ENCODE peak calls at places on chromosomes 2 and 18, in five cellular contexts. S is adrenal gland; D is Peyer's patch; G is PC-3; Z is CD8-positive, alpha-beta T cell. P is an unnamed sample.

GRCh38 chr2:193482557-193482956 is 1287.8 kb upstream of the TMEFF2 start:
- DNase-seq in D (no peak), G (no peak), Z (no peak), S (no peak), P (no peak)

GRCh38 chr2:168705534-168706470 is 96.6 kb upstream of the NOSTRIN start:
- DNase-seq in D (no peak), S (no peak), Z (no peak), G (peak), P (no peak)

GRCh38 chr2:228065686-228066085 is 115.8 kb downstream of the SPHKAP start:
- DNase-seq in G (peak), Z (no peak), D (no peak), S (no peak), P (no peak)

GRCh38 chr2:149037851-149038250 is 648 bp upstream of the LYPD6B start:
- DNase-seq in S (no peak), G (peak), Z (no peak), D (no peak), P (no peak)

GRCh38 chr2:238704471-238705230 is 143.2 kb upstream of the TWIST2 start:
- DNase-seq in G (no peak), S (peak), D (no peak), Z (no peak), P (no peak)

GRCh38 chr2:106580241-106580640 is 93.1 kb downstream of the CD8B2 start:
- DNase-seq in G (no peak), S (no peak), D (no peak), Z (no peak), P (no peak)

GRCh38 chr2:122660786-122661634 is 905.6 kb downstream of the TSN start:
- DNase-seq in S (no peak), G (no peak), Z (no peak), D (no peak), P (no peak)

GRCh38 chr2:128388414-128389032 is 69.9 kb upstream of the HS6ST1 start:
- DNase-seq in S (no peak), G (peak), D (no peak), Z (no peak), P (no peak)

GRCh38 chr2:177241771-177242135 is 22.8 kb downstream of the NFE2L2 start:
- DNase-seq in G (no peak), Z (no peak), D (no peak), S (no peak), P (no peak)

GRCh38 chr18:28267878-28268625 is 91.1 kb upstream of the CDH2 start:
- DNase-seq in G (peak), S (no peak), Z (no peak), D (no peak), P (peak)

GRCh38 chr2:66962625-66963207 is 434.4 kb upstream of the ETAA1 start:
- DNase-seq in D (no peak), G (no peak), Z (no peak), S (peak), P (no peak)

GRCh38 chr2:204183608-204184007 is 247.0 kb downstream of the ICOS start:
- DNase-seq in S (no peak), D (no peak), Z (no peak), G (peak), P (no peak)

DNA sequence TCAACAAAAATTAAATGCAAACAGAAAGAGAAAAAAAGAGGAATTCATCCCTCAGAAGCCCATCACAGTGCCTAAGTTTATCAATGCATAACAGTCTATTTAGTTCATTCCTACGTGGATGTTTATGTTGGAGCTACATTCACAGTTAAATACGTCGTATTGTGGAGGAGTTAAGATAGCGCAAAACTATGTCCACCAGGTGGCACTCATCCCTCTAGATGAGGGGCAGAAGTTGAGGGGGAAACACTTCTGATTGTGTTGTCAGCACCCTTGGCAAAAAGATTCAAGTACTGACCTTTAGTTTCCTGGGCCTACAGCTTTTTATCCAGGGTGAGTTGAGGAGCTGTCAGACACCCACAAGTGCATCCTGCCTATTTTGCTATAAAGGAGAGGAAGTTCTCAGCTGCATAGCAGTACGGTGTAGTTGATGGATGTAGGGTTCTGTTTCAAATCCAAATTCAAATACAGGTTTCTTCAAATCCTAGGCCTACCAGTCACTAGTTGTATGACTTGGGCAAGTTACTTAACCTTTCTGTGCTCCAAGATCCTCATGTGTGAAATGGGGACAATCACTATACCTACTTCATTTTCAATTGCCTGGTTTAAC is 26.8 kb upstream of the MYO1B start:
- DNase-seq in G (peak), S (peak), D (peak), Z (peak), P (peak)
- TF ChIP-seq CTCF in G (peak), S (peak), D (peak), Z (peak), P (peak)

DNA sequence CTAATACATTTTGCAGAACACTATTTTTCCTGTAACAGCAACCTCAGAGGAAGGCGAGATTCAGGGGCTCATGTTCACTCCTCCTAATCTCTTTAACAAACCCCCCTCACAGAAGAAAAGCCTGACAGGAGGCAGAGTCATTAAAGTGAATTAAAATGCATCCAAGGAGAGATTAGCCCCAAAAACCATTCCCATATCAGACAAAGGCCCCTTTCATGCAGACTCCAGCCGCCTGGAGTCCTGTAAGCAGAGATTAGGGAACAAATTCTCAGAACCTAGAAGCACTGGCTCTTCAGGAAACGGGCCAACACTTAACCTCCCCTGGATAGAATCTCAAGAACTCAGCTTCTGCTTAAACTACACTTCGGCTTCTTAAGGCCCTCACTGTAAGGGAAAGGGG is 380.1 kb downstream of the TNS1 start:
- DNase-seq in G (no peak), D (no peak), S (no peak), Z (no peak), P (no peak)
- H3K27ac ChIP-seq in G (no peak), D (no peak), S (peak), Z (no peak), P (no peak)

DNA sequence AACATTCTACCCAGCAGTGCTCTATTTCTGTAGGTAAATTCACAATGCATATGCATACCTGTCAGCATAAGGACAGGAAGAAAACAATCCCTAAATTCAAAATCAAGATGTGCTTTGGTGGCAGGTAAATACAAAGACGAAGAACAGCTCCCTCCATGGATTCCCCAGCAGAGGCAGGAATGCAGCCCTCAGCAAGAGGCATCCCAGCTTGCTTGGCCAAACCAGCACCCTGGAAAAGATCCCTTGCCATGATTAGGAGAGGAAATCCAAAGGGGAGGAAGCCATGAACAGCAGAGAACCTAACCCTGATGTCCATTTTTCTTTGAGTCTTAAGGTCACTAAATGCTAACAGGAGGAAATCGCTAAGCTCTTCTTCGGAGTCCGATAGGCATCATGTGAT is 91.2 kb downstream of the KCTD1 start:
- DNase-seq in G (no peak), Z (no peak), D (no peak), S (no peak), P (no peak)
- TF ChIP-seq CTCF in G (no peak), Z (no peak), D (no peak), S (no peak), P (no peak)

GRCh38 chr2:216700088-216700567 is 4.8 kb upstream of the IGFBP5 start:
- DNase-seq in Z (no peak), G (no peak), S (no peak), D (no peak), P (no peak)
- H3K27ac ChIP-seq in Z (no peak), G (no peak), S (peak), D (no peak), P (no peak)

DNA sequence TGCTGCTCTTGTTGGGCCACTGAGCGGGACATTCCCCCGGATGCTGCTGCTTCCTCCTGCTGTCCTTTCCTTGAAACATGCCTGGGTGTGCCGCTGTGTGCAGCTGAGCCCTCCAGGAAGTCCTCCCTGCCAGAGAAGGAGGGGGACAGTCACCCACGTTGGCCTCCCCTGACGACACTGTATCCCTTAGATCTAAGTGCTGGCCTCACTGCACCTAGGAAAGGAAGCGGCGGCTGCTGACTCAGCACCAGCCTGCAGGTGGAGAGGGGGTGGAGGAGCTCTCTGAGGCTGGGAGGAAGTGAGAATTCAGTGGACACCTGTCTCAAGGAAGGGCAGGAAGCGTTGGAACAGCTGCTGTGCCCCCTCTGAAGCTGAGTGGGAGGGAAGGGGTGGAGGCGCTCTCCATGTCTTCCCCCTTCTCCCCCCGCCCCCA is 239.8 kb downstream of the HAUS1 start:
- DNase-seq in Z (no peak), S (peak), G (peak), D (peak), P (no peak)
- TF ChIP-seq CTCF in Z (no peak), S (no peak), G (no peak), D (no peak), P (no peak)

DNA sequence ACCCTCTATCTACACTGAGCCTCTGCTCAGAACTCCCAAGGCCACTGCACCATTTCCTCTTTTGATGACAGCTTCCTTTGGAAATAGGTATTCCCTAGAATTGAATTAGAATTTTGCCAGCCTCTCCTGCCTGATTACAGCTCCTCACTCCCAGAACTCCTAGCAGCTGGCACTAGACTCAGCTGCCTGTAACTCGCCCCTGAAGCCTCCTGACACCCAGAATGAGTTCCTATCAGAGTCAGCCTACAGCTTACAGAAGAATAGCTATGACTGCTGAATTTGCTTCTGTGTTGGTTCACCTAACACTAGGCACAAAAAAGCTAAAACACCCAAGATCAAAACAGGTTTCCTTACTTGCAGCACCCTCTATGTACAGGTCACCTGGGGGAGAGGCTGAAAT is 108.2 kb upstream of the PTPRM start:
- DNase-seq in D (no peak), G (no peak), Z (no peak), S (no peak), P (no peak)
- H3K27ac ChIP-seq in D (no peak), G (no peak), Z (no peak), S (no peak), P (no peak)

GRCh38 chr2:45729753-45730512 is 78.5 kb downstream of the PRKCE start:
- DNase-seq in S (no peak), G (peak), D (peak), Z (no peak), P (peak)
- TF ChIP-seq CTCF in S (peak), G (peak), D (peak), Z (no peak), P (peak)

GRCh38 chr18:13614318-13614643 is 112.1 kb downstream of the FAM210A start:
- DNase-seq in G (no peak), S (no peak), D (no peak), Z (no peak), P (no peak)

GRCh38 chr18:13615432-13615861 is 110.9 kb downstream of the FAM210A start:
- DNase-seq in D (no peak), Z (no peak), G (no peak), S (no peak), P (peak)

GRCh38 chr18:13613591-13614317 is 112.6 kb downstream of the FAM210A start:
- DNase-seq in D (peak), G (no peak), Z (no peak), S (peak), P (no peak)

GRCh38 chr18:13616041-13616440 is 110.3 kb downstream of the FAM210A start:
- DNase-seq in S (peak), Z (no peak), D (no peak), G (no peak), P (no peak)

DNA sequence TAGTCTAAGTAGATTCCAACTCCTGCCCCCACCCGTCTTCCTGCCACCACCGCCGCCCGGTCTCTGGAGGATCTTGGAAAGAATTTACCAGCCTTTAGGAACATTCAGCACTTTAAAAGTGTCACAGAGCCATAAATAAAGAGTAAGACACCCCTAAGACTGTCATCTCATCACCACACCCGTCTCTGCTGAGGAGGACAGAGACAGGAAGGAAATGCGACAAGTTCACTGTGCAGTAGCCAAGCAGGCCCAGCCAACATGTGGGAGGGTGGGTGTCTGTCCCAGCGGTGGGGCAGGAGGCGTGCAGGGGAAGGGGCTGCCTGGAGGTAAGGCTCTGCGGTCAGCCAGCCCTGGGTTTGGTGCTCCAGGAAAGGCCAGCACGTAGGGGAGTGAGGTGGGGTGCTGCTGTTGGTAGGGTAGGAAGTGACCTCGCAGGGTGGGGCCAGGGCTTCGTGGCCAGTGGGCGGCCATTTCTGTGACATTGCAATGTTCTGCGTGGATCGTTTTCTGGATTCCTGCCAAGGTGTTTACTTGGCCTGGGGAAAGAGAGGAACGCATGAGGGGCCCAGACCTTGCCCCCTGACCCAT is 111.6 kb downstream of the FAM210A start:
- DNase-seq in G (no peak), D (peak), S (no peak), Z (peak), P (no peak)
- H3K27ac ChIP-seq in G (no peak), D (peak), S (peak), Z (no peak), P (no peak)

P was measured in brain microvascular endothelial cell.